ENCODE peak calls at places on chromosomes 7 and 10, in four cellular contexts. W, E, Z and V are unnamed samples.

GRCh38 chr10:123502983-123503382 is 163.2 kb upstream of the GPR26 start:
- DNase-seq in E (no peak), Z (no peak), W (no peak), V (no peak)

GRCh38 chr7:2594599-2594998 is 35.8 kb downstream of the IQCE start:
- DNase-seq in E (no peak), Z (no peak), W (no peak), V (no peak)

GRCh38 chr7:80940539-80941205 is 21.8 kb upstream of the SEMA3C start:
- DNase-seq in E (no peak), Z (no peak), W (no peak), V (no peak)

GRCh38 chr7:1087952-1088920 is at the start of gene GPER1:
- DNase-seq in W (no peak), Z (peak), E (no peak), V (no peak)

GRCh38 chr7:27375958-27376357 is 133.4 kb downstream of the EVX1 start:
- DNase-seq in Z (no peak), E (no peak), W (no peak), V (no peak)

GRCh38 chr10:110052911-110053310 is 45.1 kb downstream of the ADD3 start:
- DNase-seq in E (no peak), W (no peak), Z (no peak), V (no peak)

GRCh38 chr7:102892631-102893278 is 20.0 kb upstream of the LRRC17 start:
- DNase-seq in Z (no peak), W (no peak), E (no peak), V (no peak)

GRCh38 chr10:44650576-44651394 is 260.4 kb upstream of the TMEM72 start:
- DNase-seq in Z (no peak), E (no peak), W (no peak), V (no peak)

GRCh38 chr7:55021951-55022617 is 3.3 kb downstream of the EGFR start:
- DNase-seq in Z (no peak), W (no peak), E (no peak), V (no peak)

GRCh38 chr7:129150199-129150996 is 5.9 kb downstream of the TSPAN33 start:
- DNase-seq in Z (no peak), W (no peak), E (peak), V (no peak)

GRCh38 chr7:102079140-102080002 is 207.3 kb upstream of the SH2B2 start:
- DNase-seq in E (no peak), Z (peak), W (no peak), V (no peak)

GRCh38 chr7:38393874-38394273 is 120.4 kb upstream of the TARP start:
- DNase-seq in Z (no peak), E (no peak), W (no peak), V (no peak)

GRCh38 chr7:76260171-76260703 is 42.2 kb upstream of the HSPB1 start:
- DNase-seq in Z (peak), E (peak), W (no peak), V (no peak)

GRCh38 chr7:115066050-115066449 is 144.2 kb downstream of the MDFIC start:
- DNase-seq in Z (no peak), E (no peak), W (no peak), V (peak)
- TF ChIP-seq CHD4 in Z (no peak), E (no peak), W (no peak), V (no peak)

DNA sequence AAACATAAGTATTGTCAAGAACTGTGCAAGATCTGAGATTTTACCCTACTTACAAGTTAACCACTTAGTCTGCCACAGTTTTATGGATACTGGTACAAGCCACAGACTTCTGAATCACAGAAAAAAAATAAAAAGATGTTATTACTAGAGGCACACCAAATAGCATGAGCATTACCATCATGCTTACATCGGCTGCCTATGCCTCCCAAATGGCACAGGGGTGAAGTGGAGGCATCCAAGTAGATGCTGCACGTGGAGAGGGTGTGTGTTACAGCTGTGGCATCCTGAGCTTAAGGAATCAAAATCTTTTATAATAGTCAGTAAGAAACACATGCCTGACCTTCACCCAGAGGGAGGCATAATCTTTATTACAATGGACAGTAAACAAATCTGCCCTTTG is 207.8 kb downstream of the TFEC start:
- DNase-seq in E (no peak), Z (no peak), W (no peak), V (no peak)
- TF ChIP-seq CHD4 in E (no peak), Z (no peak), W (no peak), V (no peak)

GRCh38 chr7:11021468-11021867 is 47.8 kb downstream of the PHF14 start:
- DNase-seq in E (no peak), Z (no peak), W (no peak), V (no peak)

DNA sequence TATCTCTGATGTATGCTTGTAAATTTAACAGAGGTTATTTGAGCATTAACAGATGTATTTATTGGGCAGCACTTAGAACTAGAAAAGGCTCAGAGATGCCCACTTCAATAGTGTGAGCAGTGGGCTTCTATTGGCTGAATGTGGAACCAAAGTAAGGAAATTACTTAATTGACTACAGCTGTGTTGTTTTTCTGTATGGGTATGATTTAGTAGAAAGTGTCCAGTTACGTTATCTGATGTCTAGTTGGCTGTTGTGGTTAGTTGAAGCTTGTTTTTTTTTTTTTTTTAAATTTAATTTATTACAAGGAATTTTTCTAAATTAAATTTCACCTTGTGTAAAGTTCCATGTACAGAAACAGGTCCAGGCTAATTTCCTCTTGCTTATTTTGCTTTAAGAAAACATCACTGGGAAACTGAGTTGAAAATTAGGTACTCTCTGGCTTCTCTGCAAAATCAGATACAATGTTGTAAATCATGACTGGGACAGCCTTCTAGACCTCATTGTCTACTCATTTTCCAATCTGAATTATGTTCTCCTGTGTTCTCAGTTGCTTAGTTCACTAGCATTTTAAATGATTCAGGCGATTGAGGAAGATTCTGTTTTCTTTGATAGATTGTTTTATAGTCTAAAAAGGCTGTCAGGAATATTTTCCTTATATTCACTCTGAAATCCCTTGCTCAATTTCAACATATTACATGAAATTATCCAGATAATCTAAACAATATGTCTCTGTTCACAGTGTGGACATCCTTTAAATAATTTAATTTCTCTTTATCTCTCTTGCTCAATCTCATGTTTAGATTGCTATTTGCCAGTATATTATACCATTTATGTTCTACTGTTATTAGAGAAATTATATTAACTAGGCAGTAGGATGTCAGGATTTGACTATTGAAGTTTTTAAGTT is 53.0 kb downstream of the PHF14 start:
- DNase-seq in E (no peak), W (no peak), Z (no peak), V (no peak)
- TF ChIP-seq CHD4 in E (no peak), W (no peak), Z (no peak), V (no peak)

DNA sequence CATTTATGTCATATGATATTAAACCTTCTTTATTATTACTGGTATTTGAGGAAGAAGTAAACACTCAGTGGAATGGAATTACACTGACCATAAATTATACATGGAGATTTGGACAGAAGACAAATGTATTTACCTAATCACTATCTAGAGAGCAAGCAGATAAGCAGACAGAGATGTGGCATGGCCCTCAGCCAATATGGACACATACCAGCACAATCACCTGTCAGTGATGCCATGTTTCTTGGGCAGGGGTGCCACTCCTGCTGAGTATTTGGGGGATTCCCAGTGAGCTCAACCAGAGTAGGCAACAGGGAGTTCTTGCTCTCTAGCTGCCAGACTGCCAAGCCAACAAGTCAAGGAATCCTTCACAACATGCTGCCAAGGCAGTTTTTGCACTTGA is 866.3 kb upstream of the LRRN3 start:
- DNase-seq in W (no peak), Z (no peak), E (no peak), V (no peak)
- TF ChIP-seq CHD4 in W (no peak), Z (no peak), E (no peak), V (no peak)

GRCh38 chr10:95268438-95268837 is 22.4 kb downstream of the PDLIM1 start:
- DNase-seq in Z (no peak), E (no peak), W (no peak), V (no peak)
- TF ChIP-seq CHD4 in Z (no peak), E (no peak), W (no peak), V (no peak)

GRCh38 chr7:45682836-45683555 is 108.8 kb downstream of the ADCY1 start:
- DNase-seq in W (no peak), Z (no peak), E (no peak), V (no peak)
- TF ChIP-seq CHD4 in W (no peak), Z (no peak), E (no peak), V (no peak)

GRCh38 chr7:74272305-74273038 is 16.7 kb upstream of the CLIP2 start:
- DNase-seq in W (no peak), E (peak), Z (no peak), V (peak)
- TF ChIP-seq CHD4 in W (no peak), E (no peak), Z (no peak), V (peak)

GRCh38 chr7:77716804-77717203 is 20.5 kb downstream of the RSBN1L start:
- DNase-seq in Z (no peak), W (no peak), E (no peak), V (no peak)
- TF ChIP-seq CHD4 in Z (no peak), W (no peak), E (no peak), V (no peak)